ENCODE peak calls at places on chromosomes 6 and 20, in eight cellular contexts. One of them, this sample, is unnamed.

GRCh38 chr6:158958504-158959386 is 41.3 kb downstream of the RSPH3 start:
- DNase-seq in hepatocyte: no peak
- DNase-seq in body of pancreas: no peak
- DNase-seq in activated CD4-positive, alpha-beta T cell treated with anti-CD3 and anti-CD28 coated beads for 1 hour: no peak
- DNase-seq in stimulated activated CD4-positive, alpha-beta T cell treated with anti-CD3 and anti-CD28 coated beads, Interleukin-4, amount 100 ng/mL, for 48 hours: no peak
- DNase-seq in effector memory CD8-positive, alpha-beta T cell: no peak
- DNase-seq in SIG-M5: no peak
- DNase-seq in HCEC 1CT: no peak
- DNase-seq in this sample: no peak

GRCh38 chr6:122033564-122034181 is 365.8 kb upstream of the HSF2 start:
- DNase-seq in hepatocyte: peak; percentile 76
- DNase-seq in body of pancreas: no peak
- DNase-seq in activated CD4-positive, alpha-beta T cell treated with anti-CD3 and anti-CD28 coated beads for 1 hour: no peak
- DNase-seq in stimulated activated CD4-positive, alpha-beta T cell treated with anti-CD3 and anti-CD28 coated beads, Interleukin-4, amount 100 ng/mL, for 48 hours: no peak
- DNase-seq in effector memory CD8-positive, alpha-beta T cell: no peak
- DNase-seq in SIG-M5: no peak
- DNase-seq in HCEC 1CT: peak; percentile 64
- DNase-seq in this sample: peak; percentile 75

GRCh38 chr20:45413479-45413878 is 2.5 kb upstream of the PIGT start:
- DNase-seq in hepatocyte: no peak
- DNase-seq in body of pancreas: no peak
- DNase-seq in activated CD4-positive, alpha-beta T cell treated with anti-CD3 and anti-CD28 coated beads for 1 hour: no peak
- DNase-seq in stimulated activated CD4-positive, alpha-beta T cell treated with anti-CD3 and anti-CD28 coated beads, Interleukin-4, amount 100 ng/mL, for 48 hours: no peak
- DNase-seq in effector memory CD8-positive, alpha-beta T cell: no peak
- DNase-seq in SIG-M5: no peak
- DNase-seq in HCEC 1CT: no peak
- DNase-seq in this sample: no peak

GRCh38 chr20:44186201-44186600 is 787 bp downstream of the JPH2 start:
- DNase-seq in hepatocyte: no peak
- DNase-seq in body of pancreas: no peak
- DNase-seq in activated CD4-positive, alpha-beta T cell treated with anti-CD3 and anti-CD28 coated beads for 1 hour: no peak
- DNase-seq in stimulated activated CD4-positive, alpha-beta T cell treated with anti-CD3 and anti-CD28 coated beads, Interleukin-4, amount 100 ng/mL, for 48 hours: no peak
- DNase-seq in effector memory CD8-positive, alpha-beta T cell: no peak
- DNase-seq in SIG-M5: no peak
- DNase-seq in HCEC 1CT: no peak
- DNase-seq in this sample: no peak

GRCh38 chr6:41731561-41732086 is 3.8 kb downstream of the TFEB start:
- DNase-seq in hepatocyte: no peak
- DNase-seq in body of pancreas: no peak
- DNase-seq in activated CD4-positive, alpha-beta T cell treated with anti-CD3 and anti-CD28 coated beads for 1 hour: no peak
- DNase-seq in stimulated activated CD4-positive, alpha-beta T cell treated with anti-CD3 and anti-CD28 coated beads, Interleukin-4, amount 100 ng/mL, for 48 hours: no peak
- DNase-seq in effector memory CD8-positive, alpha-beta T cell: no peak
- DNase-seq in SIG-M5: no peak
- DNase-seq in HCEC 1CT: no peak
- DNase-seq in this sample: no peak

GRCh38 chr6:11798538-11798937 is 19.9 kb upstream of the ADTRP start:
- DNase-seq in hepatocyte: no peak
- DNase-seq in body of pancreas: no peak
- DNase-seq in activated CD4-positive, alpha-beta T cell treated with anti-CD3 and anti-CD28 coated beads for 1 hour: no peak
- DNase-seq in stimulated activated CD4-positive, alpha-beta T cell treated with anti-CD3 and anti-CD28 coated beads, Interleukin-4, amount 100 ng/mL, for 48 hours: no peak
- DNase-seq in effector memory CD8-positive, alpha-beta T cell: no peak
- DNase-seq in SIG-M5: no peak
- DNase-seq in HCEC 1CT: no peak
- DNase-seq in this sample: peak; percentile 38

GRCh38 chr6:150627154-150627553 is 27.5 kb downstream of the PLEKHG1 start:
- DNase-seq in hepatocyte: no peak
- DNase-seq in body of pancreas: no peak
- DNase-seq in activated CD4-positive, alpha-beta T cell treated with anti-CD3 and anti-CD28 coated beads for 1 hour: no peak
- DNase-seq in stimulated activated CD4-positive, alpha-beta T cell treated with anti-CD3 and anti-CD28 coated beads, Interleukin-4, amount 100 ng/mL, for 48 hours: no peak
- DNase-seq in effector memory CD8-positive, alpha-beta T cell: no peak
- DNase-seq in SIG-M5: no peak
- DNase-seq in HCEC 1CT: no peak
- DNase-seq in this sample: no peak

GRCh38 chr6:3900744-3901351 is 51.7 kb downstream of the FAM50B start:
- DNase-seq in hepatocyte: no peak
- DNase-seq in body of pancreas: no peak
- DNase-seq in activated CD4-positive, alpha-beta T cell treated with anti-CD3 and anti-CD28 coated beads for 1 hour: no peak
- DNase-seq in stimulated activated CD4-positive, alpha-beta T cell treated with anti-CD3 and anti-CD28 coated beads, Interleukin-4, amount 100 ng/mL, for 48 hours: no peak
- DNase-seq in effector memory CD8-positive, alpha-beta T cell: no peak
- DNase-seq in SIG-M5: no peak
- DNase-seq in HCEC 1CT: no peak
- DNase-seq in this sample: no peak

GRCh38 chr6:112287836-112288235 is 33.5 kb upstream of the LAMA4 start:
- DNase-seq in hepatocyte: no peak
- DNase-seq in body of pancreas: no peak
- DNase-seq in activated CD4-positive, alpha-beta T cell treated with anti-CD3 and anti-CD28 coated beads for 1 hour: no peak
- DNase-seq in stimulated activated CD4-positive, alpha-beta T cell treated with anti-CD3 and anti-CD28 coated beads, Interleukin-4, amount 100 ng/mL, for 48 hours: no peak
- DNase-seq in effector memory CD8-positive, alpha-beta T cell: no peak
- DNase-seq in SIG-M5: no peak
- DNase-seq in HCEC 1CT: no peak
- DNase-seq in this sample: no peak

GRCh38 chr6:158441639-158442308 is 118.1 kb upstream of the TMEM181 start:
- DNase-seq in hepatocyte: no peak
- DNase-seq in body of pancreas: no peak
- DNase-seq in activated CD4-positive, alpha-beta T cell treated with anti-CD3 and anti-CD28 coated beads for 1 hour: no peak
- DNase-seq in stimulated activated CD4-positive, alpha-beta T cell treated with anti-CD3 and anti-CD28 coated beads, Interleukin-4, amount 100 ng/mL, for 48 hours: no peak
- DNase-seq in effector memory CD8-positive, alpha-beta T cell: no peak
- DNase-seq in SIG-M5: no peak
- DNase-seq in HCEC 1CT: no peak
- DNase-seq in this sample: no peak

GRCh38 chr6:143842468-143842901 is 653 bp upstream of the LTV1 start:
- DNase-seq in hepatocyte: no peak
- DNase-seq in body of pancreas: no peak
- DNase-seq in activated CD4-positive, alpha-beta T cell treated with anti-CD3 and anti-CD28 coated beads for 1 hour: no peak
- DNase-seq in stimulated activated CD4-positive, alpha-beta T cell treated with anti-CD3 and anti-CD28 coated beads, Interleukin-4, amount 100 ng/mL, for 48 hours: no peak
- DNase-seq in effector memory CD8-positive, alpha-beta T cell: no peak
- DNase-seq in SIG-M5: no peak
- DNase-seq in HCEC 1CT: peak; percentile 11
- DNase-seq in this sample: no peak

GRCh38 chr20:50313827-50314226 is 123.2 kb downstream of the CEBPB start:
- DNase-seq in hepatocyte: no peak
- DNase-seq in body of pancreas: no peak
- DNase-seq in activated CD4-positive, alpha-beta T cell treated with anti-CD3 and anti-CD28 coated beads for 1 hour: no peak
- DNase-seq in stimulated activated CD4-positive, alpha-beta T cell treated with anti-CD3 and anti-CD28 coated beads, Interleukin-4, amount 100 ng/mL, for 48 hours: no peak
- DNase-seq in effector memory CD8-positive, alpha-beta T cell: no peak
- DNase-seq in SIG-M5: no peak
- DNase-seq in HCEC 1CT: no peak
- DNase-seq in this sample: no peak

GRCh38 chr6:96391776-96392175 is 129.8 kb upstream of the UFL1 start:
- DNase-seq in hepatocyte: peak; percentile 56
- DNase-seq in body of pancreas: no peak
- DNase-seq in activated CD4-positive, alpha-beta T cell treated with anti-CD3 and anti-CD28 coated beads for 1 hour: no peak
- DNase-seq in stimulated activated CD4-positive, alpha-beta T cell treated with anti-CD3 and anti-CD28 coated beads, Interleukin-4, amount 100 ng/mL, for 48 hours: no peak
- DNase-seq in effector memory CD8-positive, alpha-beta T cell: no peak
- DNase-seq in SIG-M5: no peak
- DNase-seq in HCEC 1CT: no peak
- DNase-seq in this sample: no peak

GRCh38 chr6:158754738-158755137 is 64.4 kb downstream of the EZR start:
- DNase-seq in hepatocyte: no peak
- DNase-seq in body of pancreas: no peak
- DNase-seq in activated CD4-positive, alpha-beta T cell treated with anti-CD3 and anti-CD28 coated beads for 1 hour: no peak
- DNase-seq in stimulated activated CD4-positive, alpha-beta T cell treated with anti-CD3 and anti-CD28 coated beads, Interleukin-4, amount 100 ng/mL, for 48 hours: no peak
- DNase-seq in effector memory CD8-positive, alpha-beta T cell: no peak
- DNase-seq in SIG-M5: no peak
- DNase-seq in HCEC 1CT: no peak
- DNase-seq in this sample: no peak

GRCh38 chr6:166862287-166862977 is 93.9 kb downstream of the RNASET2 start:
- DNase-seq in hepatocyte: peak; percentile 42
- DNase-seq in body of pancreas: no peak
- DNase-seq in activated CD4-positive, alpha-beta T cell treated with anti-CD3 and anti-CD28 coated beads for 1 hour: peak; percentile 13
- DNase-seq in stimulated activated CD4-positive, alpha-beta T cell treated with anti-CD3 and anti-CD28 coated beads, Interleukin-4, amount 100 ng/mL, for 48 hours: no peak
- DNase-seq in effector memory CD8-positive, alpha-beta T cell: peak; percentile 5
- DNase-seq in SIG-M5: no peak
- DNase-seq in HCEC 1CT: no peak
- DNase-seq in this sample: peak; percentile 35

This sample was measured in foreskin fibroblast.